ENCODE peak calls at places on chromosomes 5 and 9, in eight cellular contexts. R, Y, C, Q, M, L, G and U are unnamed samples.

GRCh38 chr5:160327829-160328228 is 15.5 kb upstream of the CCNJL start:
- DNase-seq in C (no peak), Q (no peak), Y (no peak), L (peak; percentile 48), R (no peak), G (no peak), M (no peak), U (no peak)

GRCh38 chr9:116008278-116008677 is 145.3 kb upstream of the PAPPA start:
- DNase-seq in R (no peak), M (no peak), Y (no peak), C (no peak), Q (no peak), G (peak; percentile 16), L (no peak), U (no peak)

GRCh38 chr5:1075555-1075881 is 36.3 kb downstream of the SLC12A7 start:
- DNase-seq in L (no peak), M (no peak), G (no peak), R (no peak), Q (no peak), Y (no peak), C (no peak), U (no peak)

GRCh38 chr5:14685757-14686156 is 21.2 kb downstream of the OTULIN start:
- DNase-seq in L (no peak), M (peak; percentile 70), G (peak; percentile 69), Q (peak; percentile 33), R (peak; percentile 74), C (no peak), Y (no peak), U (no peak)

GRCh38 chr5:138725153-138725884 is 27.9 kb upstream of the CTNNA1 start:
- DNase-seq in G (peak; percentile 50), L (peak; percentile 89), Q (peak; percentile 4), M (peak; percentile 5), Y (no peak), R (peak; percentile 66), C (peak; percentile 49), U (peak; percentile 20)

GRCh38 chr5:159030357-159030756 is 69.4 kb downstream of the EBF1 start:
- DNase-seq in M (no peak), Q (no peak), C (no peak), L (no peak), R (no peak), G (no peak), Y (no peak), U (no peak)

GRCh38 chr5:137370511-137371071 is 128.5 kb downstream of the SPOCK1 start:
- DNase-seq in R (no peak), Q (no peak), C (no peak), L (no peak), Y (no peak), G (no peak), M (no peak), U (peak; percentile 51)

GRCh38 chr5:151144275-151144674 is 13.3 kb downstream of the ANXA6 start:
- DNase-seq in Q (no peak), R (no peak), C (no peak), Y (no peak), L (no peak), M (no peak), G (no peak), U (no peak)

GRCh38 chr9:113649054-113649453 is 185.5 kb downstream of the RGS3 start:
- DNase-seq in G (peak; percentile 60), L (peak; percentile 94), C (no peak), Q (no peak), M (no peak), R (peak; percentile 46), Y (no peak), U (no peak)

GRCh38 chr9:130225071-130225470 is 40.5 kb upstream of the HMCN2 start:
- DNase-seq in Y (no peak), G (no peak), R (no peak), L (no peak), Q (no peak), M (no peak), C (no peak), U (no peak)

GRCh38 chr9:136091582-136092352 is 3.3 kb downstream of the NACC2 start:
- DNase-seq in M (no peak), C (no peak), G (no peak), Y (no peak), L (no peak), R (no peak), Q (no peak), U (no peak)
- TF ChIP-seq CTCF in M (no peak), C (no peak), G (no peak), Y (no peak), L (no peak), R (no peak), Q (no peak), U (no peak)

DNA sequence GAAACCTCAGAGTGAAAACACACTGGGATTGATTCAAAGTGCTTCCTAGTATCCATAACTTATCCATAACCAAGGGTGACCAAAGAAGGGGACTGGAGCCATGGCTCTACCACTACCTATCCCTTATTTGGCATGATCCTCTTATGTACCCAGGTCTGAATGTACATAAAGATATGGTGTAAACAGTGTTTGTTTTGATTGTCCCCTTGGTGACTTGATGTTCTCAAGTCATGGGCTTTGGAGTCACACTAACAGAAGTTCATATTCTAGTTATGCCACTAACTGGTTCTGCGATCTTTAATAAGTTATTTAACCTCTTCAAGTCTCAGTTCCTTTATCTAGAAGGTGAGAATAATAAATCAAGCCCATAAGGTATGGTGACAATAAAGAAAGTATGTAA is 283.4 kb upstream of the PTGER4 start:
- DNase-seq in M (no peak), L (no peak), Q (no peak), G (no peak), R (no peak), Y (no peak), C (no peak), U (no peak)
- H3K4me3 ChIP-seq in M (no peak overlapping the region), L (no peak overlapping the region), Q (no peak overlapping the region), G (no peak overlapping the region), R (no peak overlapping the region), Y (no peak overlapping the region), C (no peak overlapping the region), U (no peak overlapping the region)

GRCh38 chr9:111548623-111549022 is 23.6 kb downstream of the ZNF483 start:
- DNase-seq in G (no peak), M (no peak), L (no peak), C (no peak), Q (no peak), R (no peak), Y (no peak), U (no peak)
- TF ChIP-seq CTCF in G (no peak), M (no peak), L (no peak), C (no peak), Q (no peak), R (no peak), Y (no peak), U (no peak)

DNA sequence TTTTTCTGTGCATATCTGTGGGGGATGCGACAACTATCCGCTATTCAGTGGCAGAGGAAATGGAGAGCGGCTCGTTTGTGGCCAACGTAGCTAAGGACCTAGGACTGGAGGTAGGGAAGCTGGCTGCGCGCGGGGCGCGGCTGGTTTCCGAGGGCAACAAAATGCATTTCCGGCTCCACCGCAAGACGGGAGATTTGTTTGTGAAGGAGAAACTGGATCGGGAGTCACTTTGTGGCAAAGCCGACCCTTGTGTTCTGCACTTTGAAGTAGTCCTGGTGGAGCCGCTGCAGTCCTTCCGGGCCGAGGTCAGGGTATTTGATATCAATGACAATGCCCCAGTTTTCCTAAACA is 327 bp downstream of the PCDHB1 start:
- DNase-seq in L (no peak), G (no peak), Y (no peak), R (no peak), C (no peak), Q (no peak), M (no peak), U (no peak)
- H3K4me3 ChIP-seq in L (peak overlapping the region; percentile 19), G (no peak overlapping the region), Y (peak overlapping the region; percentile 60), R (peak overlapping the region; percentile 6), C (peak overlapping the region; percentile 40), Q (no peak overlapping the region), M (no peak overlapping the region), U (no peak overlapping the region)

GRCh38 chr5:132114150-132115121 is 40.8 kb downstream of the CSF2 start:
- DNase-seq in C (no peak), M (no peak), R (peak; percentile 56), Q (no peak), Y (no peak), L (no peak), G (no peak), U (no peak)
- TF ChIP-seq CTCF in C (no peak), M (no peak), R (no peak), Q (no peak), Y (no peak), L (no peak), G (no peak), U (no peak)

DNA sequence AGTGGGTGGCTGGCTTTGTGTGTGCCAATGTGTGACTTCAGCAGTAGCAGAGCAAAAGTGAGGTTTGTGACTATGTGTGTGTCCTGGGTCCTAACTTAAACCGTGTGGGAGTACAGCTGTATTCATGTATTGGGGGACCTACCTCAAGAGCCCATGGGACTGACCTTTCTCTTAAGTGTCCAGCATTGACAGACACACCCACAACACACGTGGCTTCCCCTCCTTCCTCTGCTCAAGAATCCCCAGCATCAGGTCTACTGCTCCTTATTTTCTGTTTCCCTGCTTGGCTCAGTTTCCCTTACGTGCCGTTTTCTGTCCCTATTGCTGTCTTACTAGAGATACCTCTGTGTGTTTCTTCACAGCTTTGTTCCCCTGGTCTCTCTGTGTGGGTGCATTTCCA is 623 bp downstream of the IL11RA start:
- DNase-seq in M (no peak), Y (no peak), R (no peak), Q (no peak), G (no peak), C (no peak), L (no peak), U (no peak)
- H3K4me3 ChIP-seq in M (no peak overlapping the region), Y (peak overlapping the region; percentile 65), R (peak overlapping the region; percentile 52), Q (peak overlapping the region; percentile 64), G (peak overlapping the region; percentile 35), C (peak overlapping the region; percentile 43), L (peak overlapping the region; percentile 43), U (peak overlapping the region; percentile 47)

GRCh38 chr5:103389846-103390245 is 131.3 kb downstream of the MACIR start:
- DNase-seq in G (no peak), Q (no peak), C (no peak), M (no peak), Y (no peak), R (no peak), L (no peak), U (no peak)

GRCh38 chr5:103391659-103392058 is 133.1 kb downstream of the MACIR start:
- DNase-seq in L (no peak), G (no peak), M (no peak), R (no peak), Q (no peak), C (no peak), Y (no peak), U (no peak)

GRCh38 chr5:103389362-103389761 is 130.8 kb downstream of the MACIR start:
- DNase-seq in G (no peak), L (no peak), C (no peak), Y (no peak), R (no peak), M (no peak), Q (no peak), U (no peak)

GRCh38 chr5:103394676-103395075 is 136.1 kb downstream of the MACIR start:
- DNase-seq in Y (no peak), R (peak; percentile 25), M (no peak), G (no peak), Q (no peak), L (no peak), C (no peak), U (no peak)

GRCh38 chr5:103393131-103393754 is 134.7 kb downstream of the MACIR start:
- DNase-seq in L (peak; percentile 63), C (no peak), G (peak; percentile 6), R (peak; percentile 89), M (no peak), Q (no peak), Y (no peak), U (peak; percentile 37)
- TF ChIP-seq CTCF in L (no peak), C (no peak), G (no peak), R (peak; percentile 9), M (no peak), Q (no peak), Y (no peak), U (peak; percentile 32)